ENCODE peak calls at places on chromosomes 11 and 22, in seven cellular contexts. Z, Y, S, E, W, O and X are unnamed samples.

GRCh38 chr22:44289429-44290171 is 23.2 kb downstream of the SHISAL1 start:
- DNase-seq in Z (peak), Y (peak), S (no peak), E (no peak), W (peak), O (peak), X (no peak)

GRCh38 chr22:41904450-41905410 is 10.1 kb downstream of the SHISA8 start:
- DNase-seq in Z (peak), Y (no peak), S (no peak), E (no peak), W (no peak), O (no peak), X (no peak)

GRCh38 chr11:123590296-123590912 is 64.0 kb downstream of the SCN3B start:
- DNase-seq in Z (no peak), Y (no peak), S (peak), E (no peak), W (peak), O (no peak), X (peak)

GRCh38 chr11:69888671-69889076 is 69.5 kb upstream of the FGF3 start:
- DNase-seq in Z (peak), Y (peak), S (peak), E (peak), W (peak), O (peak), X (peak)

GRCh38 chr11:6563121-6563619 is 40.2 kb downstream of the RRP8 start:
- DNase-seq in Z (no peak), Y (no peak), S (no peak), E (no peak), W (no peak), O (no peak), X (no peak)

GRCh38 chr22:48315415-48316244 is 1512.0 kb downstream of the BRD1 start:
- DNase-seq in Z (peak), Y (peak), S (no peak), E (no peak), W (no peak), O (no peak), X (no peak)

GRCh38 chr11:37323843-37324242 is 725.8 kb upstream of the RAG2 start:
- DNase-seq in Z (no peak), Y (no peak), S (no peak), E (no peak), W (no peak), O (no peak), X (no peak)

GRCh38 chr11:21552910-21553309 is 640.0 kb upstream of the ANO5 start:
- DNase-seq in Z (no peak), Y (no peak), S (no peak), E (no peak), W (peak), O (no peak), X (no peak)

GRCh38 chr22:26409705-26410376 is 19.2 kb upstream of the ASPHD2 start:
- DNase-seq in Z (no peak), Y (no peak), S (no peak), E (no peak), W (no peak), O (no peak), X (no peak)

GRCh38 chr11:69704508-69705245 is 855 bp upstream of the FGF19 start:
- DNase-seq in Z (peak), Y (peak), S (no peak), E (no peak), W (peak), O (peak), X (no peak)

GRCh38 chr11:64772318-64773018 is 5.9 kb downstream of the SF1 start:
- DNase-seq in Z (no peak), Y (no peak), S (no peak), E (peak), W (no peak), O (no peak), X (no peak)

GRCh38 chr11:9675691-9676090 is 11.8 kb downstream of the SWAP70 start:
- DNase-seq in Z (peak), Y (peak), S (no peak), E (no peak), W (no peak), O (no peak), X (no peak)

GRCh38 chr22:36745301-36745995 is 30.5 kb downstream of the IFT27 start:
- DNase-seq in Z (peak), Y (no peak), S (no peak), E (no peak), W (no peak), O (no peak), X (no peak)

GRCh38 chr11:112219476-112220232 is 6.6 kb upstream of the PTS start:
- DNase-seq in Z (peak), Y (peak), S (peak), E (peak), W (peak), O (peak), X (peak)

GRCh38 chr22:48099251-48099650 is 1336.8 kb downstream of the TBC1D22A start:
- DNase-seq in Z (peak), Y (no peak), S (no peak), E (no peak), W (no peak), O (no peak), X (no peak)

GRCh38 chr22:49204599-49205214 is 623.0 kb downstream of the BRD1 start:
- DNase-seq in Z (peak), Y (no peak), S (no peak), E (no peak), W (no peak), O (no peak), X (no peak)

GRCh38 chr11:126339866-126340434 is 15.5 kb upstream of the ST3GAL4 start:
- DNase-seq in Z (no peak), Y (peak), S (peak), E (no peak), W (peak), O (no peak), X (no peak)

GRCh38 chr22:24108073-24108472 is 73.2 kb upstream of the SUSD2 start:
- DNase-seq in Z (peak), Y (peak), S (no peak), E (no peak), W (no peak), O (no peak), X (no peak)

GRCh38 chr11:117095301-117096139 is 2.7 kb downstream of the SIK3 start:
- DNase-seq in Z (no peak), Y (no peak), S (peak), E (peak), W (peak), O (no peak), X (peak)

GRCh38 chr11:34977039-34977906 is 60.9 kb downstream of the PDHX start:
- DNase-seq in Z (no peak), Y (no peak), S (peak), E (no peak), W (peak), O (no peak), X (peak)

GRCh38 chr11:80320765-80321164 is 879.9 kb upstream of the TENM4 start:
- DNase-seq in Z (peak), Y (no peak), S (peak), E (peak), W (no peak), O (peak), X (no peak)
- TF ChIP-seq CTCF in Z (peak), Y (peak), S (no peak), E (peak), W (no peak), O (peak), X (no peak)

GRCh38 chr22:29610780-29611179 is 7.3 kb downstream of the NF2 start:
- DNase-seq in Z (no peak), Y (no peak), S (no peak), E (no peak), W (no peak), O (no peak), X (no peak)

GRCh38 chr22:29605236-29605850 is 1.9 kb downstream of the NF2 start:
- DNase-seq in Z (no peak), Y (no peak), S (no peak), E (no peak), W (no peak), O (no peak), X (no peak)

GRCh38 chr22:29606320-29606719 is 2.9 kb downstream of the NF2 start:
- DNase-seq in Z (peak), Y (no peak), S (no peak), E (no peak), W (no peak), O (no peak), X (no peak)

GRCh38 chr22:29607426-29607825 is 4.0 kb downstream of the NF2 start:
- DNase-seq in Z (no peak), Y (no peak), S (no peak), E (no peak), W (no peak), O (no peak), X (no peak)

DNA sequence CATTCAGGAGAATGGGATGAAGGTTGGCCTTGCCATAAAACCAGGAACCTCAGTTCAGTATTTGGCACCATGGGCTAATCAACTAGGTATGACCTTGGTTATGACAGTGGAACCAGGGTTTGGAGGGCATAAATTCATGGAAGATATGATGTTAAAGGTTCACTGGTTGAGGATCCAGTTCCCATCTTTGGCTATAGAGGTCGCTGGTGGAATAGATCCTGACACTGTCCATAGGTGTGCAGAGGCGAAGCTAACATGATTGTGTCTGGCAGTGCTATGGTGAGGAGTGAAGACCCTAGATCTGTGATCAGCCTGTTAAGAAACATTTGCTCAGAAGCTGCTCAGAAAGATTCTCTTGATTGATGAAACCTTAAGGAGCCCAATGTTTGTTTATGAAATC is 5.7 kb downstream of the NF2 start:
- DNase-seq in Z (no peak), Y (peak), S (no peak), E (no peak), W (no peak), O (no peak), X (no peak)
- TF ChIP-seq CTCF in Z (peak), Y (peak), S (no peak), E (no peak), W (no peak), O (no peak), X (peak)

GRCh38 chr11:132300283-132300682 is 929.9 kb downstream of the NTM start:
- DNase-seq in Z (no peak), Y (peak), S (no peak), E (peak), W (peak), O (peak), X (no peak)
- TF ChIP-seq CTCF in Z (peak), Y (peak), S (peak), E (peak), W (peak), O (peak), X (peak)

DNA sequence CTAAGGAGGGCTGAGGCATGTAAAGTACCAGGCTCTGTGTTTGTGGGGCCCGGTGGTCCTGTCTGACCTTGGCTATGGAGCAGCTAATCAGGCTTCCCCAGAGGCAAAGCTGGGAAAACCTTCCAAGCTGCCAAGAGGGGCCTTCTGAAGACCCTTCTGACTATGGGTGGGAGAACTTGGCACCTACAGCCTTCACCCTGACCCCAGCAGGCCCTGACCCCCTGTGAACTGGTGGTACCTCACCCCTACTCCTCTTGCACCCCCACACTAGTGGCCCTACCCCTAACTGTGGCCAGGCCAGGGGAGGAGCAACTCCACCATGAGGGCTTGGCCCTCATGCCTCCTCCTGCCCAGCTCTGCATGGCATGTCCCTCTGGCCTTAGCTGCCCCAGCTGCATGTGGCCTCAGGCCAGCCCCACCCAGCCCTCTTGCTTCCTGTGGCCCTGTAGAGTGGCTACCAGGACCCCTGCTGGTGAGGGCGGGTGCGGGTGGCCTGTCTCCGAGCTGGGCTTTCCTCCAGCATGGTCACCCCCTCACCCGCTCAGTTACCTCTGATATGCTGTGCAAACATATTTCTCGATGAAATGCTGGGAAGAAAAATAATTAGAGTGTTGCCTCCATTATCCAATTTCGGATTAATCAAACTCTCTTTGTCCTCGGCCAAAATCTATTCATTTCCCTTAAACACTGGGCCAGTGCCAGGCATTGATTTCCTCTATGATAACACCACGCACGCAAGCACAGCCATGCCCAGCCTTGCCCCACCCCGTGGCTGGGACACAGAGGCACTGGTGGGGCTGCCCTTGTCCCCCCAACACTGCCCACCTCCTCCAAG is 7.5 kb downstream of the GNAZ start:
- DNase-seq in Z (no peak), Y (no peak), S (no peak), E (no peak), W (no peak), O (peak), X (no peak)
- TF ChIP-seq CTCF in Z (no peak), Y (no peak), S (no peak), E (no peak), W (no peak), O (no peak), X (peak)

GRCh38 chr11:74487875-74488274 is 5.6 kb downstream of the LIPT2 start:
- DNase-seq in Z (peak), Y (peak), S (no peak), E (peak), W (no peak), O (no peak), X (no peak)
- TF ChIP-seq CTCF in Z (peak), Y (peak), S (no peak), E (peak), W (no peak), O (peak), X (peak)

GRCh38 chr22:30486118-30486517 is 14.3 kb upstream of the SEC14L3 start:
- DNase-seq in Z (no peak), Y (no peak), S (no peak), E (no peak), W (no peak), O (no peak), X (no peak)

GRCh38 chr22:30488121-30488520 is 16.3 kb upstream of the SEC14L3 start:
- DNase-seq in Z (peak), Y (no peak), S (no peak), E (no peak), W (no peak), O (no peak), X (no peak)

GRCh38 chr22:30486661-30487115 is 14.9 kb upstream of the SEC14L3 start:
- DNase-seq in Z (no peak), Y (no peak), S (no peak), E (no peak), W (peak), O (no peak), X (no peak)

GRCh38 chr22:30483169-30483568 is 11.4 kb upstream of the SEC14L3 start:
- DNase-seq in Z (no peak), Y (no peak), S (no peak), E (no peak), W (no peak), O (no peak), X (peak)

DNA sequence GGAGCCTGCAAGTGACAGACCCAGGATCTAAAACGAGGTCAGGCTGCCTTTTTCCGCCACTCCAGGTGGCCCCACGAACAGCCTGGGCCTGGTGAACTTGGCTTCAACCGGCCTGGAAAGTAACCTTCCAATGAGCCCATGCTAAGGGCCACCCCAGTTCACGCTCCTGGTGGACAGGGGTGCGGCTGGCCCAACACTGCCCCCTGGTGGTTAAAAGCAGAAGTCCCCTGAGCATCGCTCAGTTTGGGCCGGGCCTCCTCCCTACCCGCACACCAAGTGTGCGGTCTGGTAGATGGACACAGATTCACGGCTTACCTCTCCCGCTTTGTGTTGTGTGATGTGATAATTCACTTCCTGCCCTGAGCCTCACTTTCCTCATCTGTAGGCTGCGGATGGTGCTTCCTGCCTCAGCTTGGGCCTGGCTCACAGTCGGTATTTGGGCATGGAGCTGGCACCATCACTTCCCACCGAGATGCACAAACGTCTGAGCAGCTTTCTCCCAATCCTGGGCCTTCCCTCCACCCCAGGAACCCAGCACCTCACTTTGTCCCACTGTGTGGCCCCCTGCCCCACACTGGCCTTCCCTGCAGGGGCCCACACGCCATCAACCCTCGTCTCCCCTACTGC is 13.7 kb upstream of the SEC14L3 start:
- DNase-seq in Z (peak), Y (peak), S (peak), E (peak), W (peak), O (peak), X (peak)
- TF ChIP-seq CTCF in Z (peak), Y (peak), S (peak), E (peak), W (peak), O (peak), X (peak)